ENCODE peak calls at places on chromosomes 16 and 17, in six cellular contexts. T is WERI-Rb-1, C is NCI-H1417, F is AG04450, B is Calu3, D is amniotic stem cell. L is an unnamed sample.
A peak's percentile ranks its signal among the peaks of the same experiment; 100 is the strongest.

GRCh38 chr16:64742560-64742959 is 379.3 kb downstream of the CDH11 start:
- DNase-seq in T (no peak), C (no peak), F (no peak), B (no peak), D (no peak), L (no peak)

GRCh38 chr16:52455549-52456277 is 91.2 kb downstream of the TOX3 start:
- DNase-seq in T (no peak), C (no peak), F (no peak), B (peak; percentile 28), D (no peak), L (no peak)

GRCh38 chr17:80456465-80457235 is 19.8 kb downstream of the NPTX1 start:
- DNase-seq in T (no peak), C (no peak), F (no peak), B (no peak), D (no peak), L (no peak)

GRCh38 chr17:27379863-27380533 is 76.2 kb upstream of the KSR1 start:
- DNase-seq in T (no peak), C (no peak), F (no peak), B (peak; percentile 77), D (no peak), L (no peak)

GRCh38 chr16:84175351-84176081 is 11.3 kb downstream of the TAF1C start:
- DNase-seq in T (no peak), C (peak; percentile 22), F (peak; percentile 21), B (peak; percentile 88), D (no peak), L (no peak)

GRCh38 chr16:81939164-81940067 is 71.9 kb downstream of the SDR42E1 start:
- DNase-seq in T (peak; percentile 7), C (no peak), F (no peak), B (no peak), D (no peak), L (no peak)

GRCh38 chr16:57042157-57043111 is 49.9 kb upstream of the CPNE2 start:
- DNase-seq in T (no peak), C (no peak), F (no peak), B (no peak), D (no peak), L (peak; percentile 13)

GRCh38 chr16:13559624-13560023 is 360.3 kb upstream of the ERCC4 start:
- DNase-seq in T (no peak), C (no peak), F (no peak), B (no peak), D (no peak), L (no peak)

GRCh38 chr17:78781339-78782304 is at the start of gene CYTH1:
- DNase-seq in T (peak; percentile 51), C (peak; percentile 9), F (no peak), B (peak; percentile 43), D (no peak), L (no peak)

GRCh38 chr17:59688008-59688407 is 19.2 kb downstream of the PTRH2 start:
- DNase-seq in T (no peak), C (no peak), F (no peak), B (no peak), D (no peak), L (no peak)